ENCODE peak calls at places on chromosomes 2 and 18, in five cellular contexts. F, S, U, K and R are unnamed samples.

GRCh38 chr2:16931441-16931840 is 265.8 kb upstream of the CYRIA start:
- DNase-seq in S (no peak), K (peak), U (no peak), F (no peak), R (no peak)

GRCh38 chr18:28478531-28478930 is 301.6 kb upstream of the CDH2 start:
- DNase-seq in F (no peak), S (no peak), U (no peak), K (no peak), R (no peak)

GRCh38 chr2:236172866-236173733 is 4.9 kb upstream of the GBX2 start:
- DNase-seq in S (peak), U (peak), F (no peak), K (no peak), R (no peak)

GRCh38 chr2:224938670-224939309 is 103.5 kb downstream of the DOCK10 start:
- DNase-seq in K (no peak), F (no peak), U (peak), S (no peak), R (peak)

GRCh38 chr2:182368996-182369395 is 57.8 kb downstream of the PDE1A start:
- DNase-seq in U (no peak), F (no peak), S (no peak), K (no peak), R (no peak)

GRCh38 chr2:64101141-64101591 is 43.1 kb downstream of the PELI1 start:
- DNase-seq in F (no peak), S (no peak), U (no peak), K (no peak), R (no peak)

GRCh38 chr2:55175254-55176093 is 56.6 kb downstream of the CLHC1 start:
- DNase-seq in K (no peak), U (no peak), F (no peak), S (no peak), R (peak)

GRCh38 chr2:4588606-4589005 is 885.2 kb downstream of the DCDC2C start:
- DNase-seq in K (no peak), F (no peak), S (no peak), U (no peak), R (no peak)

GRCh38 chr2:236684534-236685256 is 115.1 kb downstream of the ACKR3 start:
- DNase-seq in U (no peak), F (peak), S (peak), K (no peak), R (no peak)

GRCh38 chr2:24827321-24828261 is 34.4 kb downstream of the CENPO start:
- DNase-seq in S (peak), K (peak), F (peak), U (peak), R (peak)

GRCh38 chr18:36387296-36387695 is 89.8 kb downstream of the FHOD3 start:
- DNase-seq in K (no peak), U (no peak), S (no peak), F (no peak), R (no peak)

GRCh38 chr2:205405752-205406151 is 276.5 kb upstream of the NRP2 start:
- DNase-seq in K (no peak), U (no peak), F (no peak), S (no peak), R (peak)

GRCh38 chr2:236131073-236131692 is 37.0 kb downstream of the GBX2 start:
- DNase-seq in S (no peak), F (no peak), K (no peak), U (no peak), R (no peak)

GRCh38 chr2:127528487-127528886 is 2.2 kb upstream of the IWS1 start:
- DNase-seq in K (peak), S (no peak), U (no peak), F (no peak), R (no peak)

GRCh38 chr2:239937866-239938640 is 87.1 kb downstream of the NDUFA10 start:
- DNase-seq in K (no peak), F (peak), U (no peak), S (no peak), R (no peak)

GRCh38 chr2:72142743-72143440 is 4.8 kb downstream of the CYP26B1 start:
- DNase-seq in U (peak), K (peak), S (no peak), F (peak), R (peak)

GRCh38 chr2:46411245-46411641 is 68.1 kb upstream of the TMEM247 start:
- DNase-seq in F (no peak), U (no peak), S (no peak), K (no peak), R (no peak)

GRCh38 chr2:151556121-151556520 is 146.4 kb downstream of the RIF1 start:
- DNase-seq in U (no peak), S (no peak), K (no peak), F (no peak), R (no peak)

GRCh38 chr2:151551556-151551955 is 141.9 kb downstream of the RIF1 start:
- DNase-seq in K (no peak), F (no peak), U (no peak), S (no peak), R (no peak)

GRCh38 chr2:151549191-151549590 is 139.5 kb downstream of the RIF1 start:
- DNase-seq in F (no peak), S (no peak), K (no peak), U (no peak), R (no peak)

GRCh38 chr2:151552287-151552686 is 142.6 kb downstream of the RIF1 start:
- DNase-seq in F (no peak), S (no peak), K (no peak), U (no peak), R (no peak)
- H2BK12ac ChIP-seq in F (no peak), S (no peak), K (no peak), U (no peak), R (no peak)

GRCh38 chr2:191432121-191432520 is 186.9 kb downstream of the MYO1B start:
- DNase-seq in S (no peak), U (no peak), K (no peak), F (no peak), R (no peak)

GRCh38 chr2:191427031-191427430 is 181.8 kb downstream of the MYO1B start:
- DNase-seq in F (no peak), K (no peak), U (no peak), S (no peak), R (no peak)

GRCh38 chr2:191434072-191434471 is 188.9 kb downstream of the MYO1B start:
- DNase-seq in F (no peak), K (no peak), S (no peak), U (no peak), R (no peak)

DNA sequence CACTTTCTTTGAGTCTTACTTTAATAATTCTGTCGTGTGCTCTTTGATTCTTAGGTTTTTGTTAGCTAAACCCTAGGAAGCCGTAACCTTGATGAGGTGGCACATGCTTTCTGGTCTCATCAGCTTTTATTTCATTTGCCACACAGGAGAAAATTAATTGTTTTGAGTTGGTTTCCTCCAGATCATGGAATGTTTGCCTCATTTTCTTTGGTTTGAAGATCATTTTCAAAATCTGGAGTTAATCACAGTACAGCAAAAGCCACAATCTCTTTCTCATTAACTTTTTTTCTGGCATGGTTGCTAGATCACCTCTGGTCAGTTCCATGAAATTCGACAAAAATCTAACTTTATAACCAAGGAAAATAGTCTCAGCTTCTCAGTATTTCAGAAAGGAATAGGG is 182.9 kb downstream of the MYO1B start:
- DNase-seq in K (no peak), F (no peak), S (no peak), U (no peak), R (no peak)
- H2BK12ac ChIP-seq in K (no peak), F (no peak), S (no peak), U (no peak), R (no peak)

GRCh38 chr2:146867472-146867986 is 977.3 kb upstream of the ACVR2A start:
- DNase-seq in U (no peak), K (no peak), S (no peak), F (no peak), R (no peak)
- H2BK12ac ChIP-seq in U (no peak), K (no peak), S (no peak), F (no peak), R (no peak)

DNA sequence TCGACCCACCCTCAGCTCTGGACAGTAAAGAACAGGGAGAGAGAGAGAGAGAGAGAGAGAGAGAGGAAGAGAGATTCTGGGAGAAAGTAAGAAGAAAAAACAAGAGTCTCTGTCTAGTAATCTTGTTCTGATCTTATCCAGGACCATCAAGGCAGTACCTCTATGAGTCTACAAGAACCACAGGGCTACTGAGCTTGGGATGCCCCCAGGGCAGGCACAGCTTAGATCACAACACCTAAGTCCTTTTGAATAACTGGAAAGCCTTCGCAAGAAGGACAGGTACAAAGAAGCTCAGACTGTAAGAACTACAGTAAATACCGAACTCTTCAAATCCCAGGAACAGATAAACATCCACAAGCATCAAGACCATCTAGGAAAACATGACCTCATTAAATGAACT is 51.4 kb upstream of the SGPP2 start:
- DNase-seq in U (no peak), S (no peak), K (peak), F (no peak), R (no peak)
- H2BK12ac ChIP-seq in U (no peak), S (no peak), K (no peak), F (no peak), R (no peak)

GRCh38 chr2:189498205-189498604 is 56.9 kb downstream of the WDR75 start:
- DNase-seq in S (no peak), U (no peak), F (no peak), K (no peak), R (no peak)

GRCh38 chr2:189487283-189488280 is 46.3 kb downstream of the WDR75 start:
- DNase-seq in U (no peak), K (peak), S (no peak), F (no peak), R (no peak)

DNA sequence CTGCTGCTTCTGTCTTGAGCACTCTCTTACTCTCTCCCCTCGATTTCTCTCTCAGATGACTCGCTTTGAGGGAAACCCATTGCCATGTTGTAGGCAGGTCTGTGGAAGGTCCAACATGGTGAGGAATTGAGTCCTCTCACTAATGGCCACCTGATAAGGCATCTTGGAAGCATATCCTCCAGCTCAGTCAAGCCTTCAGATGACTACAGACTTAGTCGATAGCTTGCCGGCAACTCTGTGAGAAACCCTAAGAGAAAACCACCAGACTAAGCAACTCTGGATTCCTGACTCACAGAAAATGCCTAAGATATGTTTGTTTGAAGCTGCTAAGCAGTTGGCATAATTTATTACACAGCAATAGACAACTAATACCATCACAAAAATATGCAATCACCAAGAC is 51.2 kb downstream of the WDR75 start:
- DNase-seq in S (no peak), U (no peak), F (no peak), K (no peak), R (no peak)
- H2BK12ac ChIP-seq in S (no peak), U (no peak), F (no peak), K (no peak), R (no peak)

GRCh38 chr2:200814276-200814815 is 2.6 kb downstream of the BZW1 start:
- DNase-seq in U (no peak), F (no peak), K (no peak), S (no peak), R (peak)
- H2BK12ac ChIP-seq in U (no peak), F (no peak), K (no peak), S (no peak), R (no peak)

DNA sequence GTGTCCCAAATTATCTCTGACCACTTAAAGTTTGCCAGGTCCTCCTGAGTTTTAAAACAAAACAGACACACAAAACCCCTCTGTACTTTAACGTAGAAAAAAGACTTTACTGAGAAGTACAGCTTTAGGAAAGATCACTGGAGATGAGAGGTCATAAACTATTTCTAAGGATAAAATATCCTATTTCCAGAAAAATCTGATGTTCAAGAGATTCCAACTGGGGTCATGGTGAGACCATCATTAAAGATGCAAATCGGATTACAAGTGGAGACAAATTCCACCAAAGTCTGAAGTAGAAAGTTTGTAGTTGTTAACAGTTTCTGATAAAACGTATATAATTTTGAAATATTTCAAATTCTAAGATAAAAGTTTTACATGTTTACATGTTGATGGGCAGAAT is 241.6 kb downstream of the TCF4 start:
- DNase-seq in S (no peak), K (no peak), F (no peak), U (no peak), R (no peak)
- H2BK12ac ChIP-seq in S (no peak), K (no peak), F (no peak), U (no peak), R (no peak)